ENCODE peak calls at places on chromosomes 7 and 10, in seven cellular contexts. D is CD4-positive, alpha-beta T cell; P is psoas muscle; A is mesothelial cell of epicardium; H is AG09319; V is coronary artery; T is osteocyte. Y is an unnamed sample.

GRCh38 chr10:49083256-49083655 is 32.1 kb downstream of the VSTM4 start:
- DNase-seq in A (no peak), T (no peak), D (no peak), V (no peak), H (no peak), P (no peak), Y (no peak)

GRCh38 chr10:114632869-114633715 is 25.0 kb downstream of the ABLIM1 start:
- DNase-seq in V (peak), T (peak), D (no peak), H (no peak), A (no peak), P (peak), Y (no peak)

GRCh38 chr10:124547651-124548168 is 86.1 kb downstream of the LHPP start:
- DNase-seq in V (no peak), T (no peak), P (no peak), D (no peak), A (no peak), H (no peak), Y (no peak)

GRCh38 chr10:12196531-12197211 is 683 bp downstream of the CDC123 start:
- DNase-seq in D (no peak), A (no peak), T (no peak), V (no peak), P (no peak), H (no peak), Y (no peak)

GRCh38 chr10:69885379-69886156 is 83.9 kb downstream of the COL13A1 start:
- DNase-seq in P (no peak), H (no peak), D (no peak), V (no peak), A (no peak), T (no peak), Y (no peak)

GRCh38 chr10:131859341-131860020 is 41.3 kb upstream of the PPP2R2D start:
- DNase-seq in P (no peak), A (no peak), T (peak), V (no peak), H (no peak), D (no peak), Y (no peak)

GRCh38 chr7:21141476-21141875 is 286.4 kb upstream of the SP4 start:
- DNase-seq in H (no peak), A (no peak), V (no peak), D (no peak), P (no peak), T (no peak), Y (no peak)

GRCh38 chr10:113854019-113854756 is at the start of the genes DCLRE1A and NHLRC2:
- DNase-seq in P (peak), T (peak), H (peak), D (peak), A (peak), V (peak), Y (peak)

GRCh38 chr7:18421297-18422004 is 74.1 kb upstream of the HDAC9 start:
- DNase-seq in V (no peak), D (no peak), P (no peak), H (no peak), A (no peak), T (no peak), Y (no peak)

GRCh38 chr10:77082601-77083252 is 554.9 kb downstream of the KCNMA1 start:
- DNase-seq in D (no peak), A (no peak), V (no peak), H (no peak), P (no peak), T (peak), Y (no peak)
- TF ChIP-seq CTCF in D (no peak), A (peak), V (no peak), H (no peak), P (no peak), T (no peak), Y (no peak)

GRCh38 chr7:93097388-93097787 is 20.4 kb downstream of the SAMD9 start:
- DNase-seq in H (no peak), P (no peak), A (no peak), T (no peak), V (no peak), D (no peak), Y (no peak)

GRCh38 chr7:93092757-93093370 is 24.9 kb downstream of the SAMD9 start:
- DNase-seq in T (no peak), A (no peak), V (no peak), D (no peak), H (peak), P (no peak), Y (no peak)
- TF ChIP-seq CTCF in T (peak), A (no peak), V (no peak), D (no peak), H (peak), P (no peak), Y (no peak)

DNA sequence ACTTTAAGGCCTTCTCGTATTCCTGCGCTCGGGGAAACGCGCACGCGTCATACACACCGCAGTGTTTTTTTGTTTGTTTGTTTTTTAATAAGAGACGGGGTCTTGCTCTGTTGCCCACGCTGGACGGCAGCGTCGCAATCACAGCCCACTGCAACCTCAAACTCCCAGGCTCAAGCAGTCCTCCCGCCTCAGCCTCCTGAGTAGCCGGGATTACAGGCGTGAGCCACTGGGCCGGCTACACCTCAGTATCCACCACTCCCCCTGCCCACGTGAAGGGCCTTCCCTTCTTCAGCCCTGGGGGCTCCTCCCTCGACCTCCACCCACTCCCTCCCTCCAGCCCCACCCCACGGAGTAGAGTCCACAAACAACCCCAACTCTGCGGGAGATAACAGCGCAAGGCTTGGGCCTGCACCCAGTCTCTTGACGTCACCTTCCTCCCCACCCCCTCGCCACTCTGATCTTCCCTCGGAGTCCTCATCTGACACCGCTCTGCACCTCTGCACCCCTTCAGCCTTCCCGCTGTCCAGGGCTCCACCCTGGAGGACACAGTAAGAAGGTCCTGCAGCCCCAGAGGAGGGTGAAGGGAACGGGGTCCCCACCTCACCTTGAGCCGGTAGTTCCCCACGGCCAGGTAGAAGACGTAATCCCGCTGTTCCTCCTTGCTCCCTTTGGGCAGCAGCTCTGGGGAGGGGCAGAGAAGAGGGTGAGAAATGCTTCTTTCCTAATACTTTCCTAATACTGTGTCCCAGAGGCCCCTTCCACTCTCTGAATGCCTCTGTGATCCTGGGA is 2.8 kb upstream of the CLDN15 start:
- DNase-seq in H (no peak), A (no peak), V (no peak), P (no peak), T (no peak), D (no peak), Y (peak)
- TF ChIP-seq CTCF in H (no peak), A (no peak), V (no peak), P (no peak), T (no peak), D (no peak), Y (no peak)

GRCh38 chr10:79336276-79336675 is 11.0 kb upstream of the PPIF start:
- DNase-seq in H (no peak), A (no peak), T (no peak), V (no peak), P (no peak), D (no peak), Y (no peak)
- TF ChIP-seq CTCF in H (no peak), A (no peak), T (no peak), V (no peak), P (no peak), D (no peak), Y (no peak)

DNA sequence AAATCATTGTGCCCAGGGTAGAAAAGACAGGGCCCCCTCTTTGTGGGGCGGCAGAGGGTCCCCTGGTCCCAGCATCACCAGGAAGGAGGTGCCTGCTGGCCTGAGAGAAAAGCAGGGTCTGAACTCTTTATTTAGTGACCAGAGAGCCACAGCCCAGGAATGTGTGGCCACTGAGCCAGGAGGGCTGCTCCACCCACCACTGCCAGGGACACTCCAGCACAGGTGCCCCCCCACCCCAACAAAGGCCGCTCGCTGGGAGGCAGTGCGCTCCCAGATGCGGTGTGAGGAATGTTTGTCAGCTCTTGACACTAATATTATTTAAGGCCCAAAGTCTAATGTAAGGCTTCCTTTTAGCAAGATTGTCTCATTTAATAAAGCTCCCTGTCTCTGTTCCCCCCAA is 59.6 kb upstream of the ZMIZ1 start:
- DNase-seq in T (no peak), H (no peak), A (no peak), P (no peak), V (no peak), D (no peak), Y (no peak)
- TF ChIP-seq CTCF in T (no peak), H (no peak), A (no peak), P (no peak), V (no peak), D (no peak), Y (no peak)

GRCh38 chr10:83425306-83425705 is 714.0 kb upstream of the GHITM start:
- DNase-seq in H (no peak), P (no peak), A (no peak), D (no peak), T (no peak), V (no peak), Y (no peak)
- TF ChIP-seq CTCF in H (no peak), P (no peak), A (no peak), D (no peak), T (no peak), V (no peak), Y (no peak)

GRCh38 chr10:112446855-112447691 is at the start of the genes VTI1A and ZDHHC6:
- DNase-seq in H (peak), V (peak), D (peak), T (peak), P (peak), A (peak), Y (peak)
- TF ChIP-seq CTCF in H (peak), V (no peak), D (no peak), T (peak), P (peak), A (no peak), Y (peak)

Y was measured in D721Med.